ENCODE peak calls at places on chromosomes 2 and 18, in six cellular contexts. U is esophagus squamous epithelium, M is MM.1S, F is SK-N-SH, J is hepatocyte, H is ovary. A is an unnamed sample.

GRCh38 chr2:128444816-128445532 is 126.3 kb upstream of the HS6ST1 start:
- DNase-seq in H (peak; percentile 11), J (no peak), F (no peak), M (no peak), U (no peak), A (no peak)

GRCh38 chr2:101704816-101705565 is 7.5 kb downstream of the MAP4K4 start:
- DNase-seq in U (no peak), M (no peak), J (no peak), H (no peak), F (no peak), A (no peak)

GRCh38 chr18:58953627-58954026 is 89.0 kb downstream of the ZNF532 start:
- DNase-seq in F (peak; percentile 50), M (no peak), U (no peak), H (no peak), J (peak; percentile 44), A (no peak)

GRCh38 chr2:224202466-224202865 is 163.4 kb upstream of the SERPINE2 start:
- DNase-seq in U (no peak), J (no peak), M (no peak), F (no peak), H (no peak), A (no peak)

GRCh38 chr18:52222211-52222610 is 117.8 kb upstream of the DCC start:
- DNase-seq in U (no peak), F (no peak), H (no peak), J (no peak), M (no peak), A (no peak)

GRCh38 chr2:231037731-231038482 is 584 bp downstream of the C2orf72 start:
- DNase-seq in J (peak; percentile 70), M (no peak), U (no peak), H (no peak), F (peak; percentile 91), A (no peak)

GRCh38 chr18:35778850-35779634 is 193.4 kb upstream of the RMP24 start:
- DNase-seq in F (peak; percentile 53), J (no peak), M (no peak), U (no peak), H (no peak), A (peak; percentile 64)

GRCh38 chr2:161138429-161138828 is 21.8 kb upstream of the TANK start:
- DNase-seq in J (no peak), U (no peak), H (no peak), F (no peak), M (no peak), A (no peak)

GRCh38 chr2:199764273-199764800 is 86.7 kb downstream of the FTCDNL1 start:
- DNase-seq in F (no peak), J (peak; percentile 39), U (no peak), M (no peak), H (no peak), A (no peak)

GRCh38 chr2:191382801-191383200 is 137.6 kb downstream of the MYO1B start:
- DNase-seq in F (no peak), J (peak; percentile 71), M (no peak), H (no peak), U (no peak), A (no peak)

GRCh38 chr18:45686892-45687611 is 36.9 kb upstream of the SLC14A1 start:
- DNase-seq in F (no peak), J (no peak), U (peak; percentile 17), H (no peak), M (peak; percentile 90), A (no peak)

GRCh38 chr2:142515493-142515892 is 362.0 kb upstream of the KYNU start:
- DNase-seq in J (no peak), F (no peak), M (no peak), U (no peak), H (no peak), A (no peak)

GRCh38 chr18:12010187-12010802 is 29.0 kb downstream of the IMPA2 start:
- DNase-seq in H (no peak), M (peak; percentile 60), U (no peak), J (no peak), F (no peak), A (no peak)

GRCh38 chr2:229689307-229689839 is 25.0 kb downstream of the DNER start:
- DNase-seq in J (no peak), U (no peak), F (no peak), M (no peak), H (no peak), A (no peak)

GRCh38 chr18:79429785-79430281 is 34.1 kb downstream of the NFATC1 start:
- DNase-seq in M (no peak), J (no peak), U (no peak), H (no peak), F (no peak), A (no peak)

GRCh38 chr2:11071207-11071606 is 84.1 kb upstream of the SLC66A3 start:
- DNase-seq in F (no peak), M (no peak), J (peak; percentile 39), U (no peak), H (no peak), A (no peak)

GRCh38 chr18:68735498-68736343 is 20.8 kb upstream of the TMX3 start:
- DNase-seq in M (peak; percentile 47), U (no peak), H (no peak), J (peak; percentile 52), F (peak; percentile 58), A (no peak)

GRCh38 chr2:8376603-8377423 is 305.0 kb upstream of the ID2 start:
- DNase-seq in H (no peak), M (no peak), J (no peak), F (no peak), U (no peak), A (no peak)

GRCh38 chr2:223044916-223045700 is 6.9 kb upstream of the KCNE4 start:
- DNase-seq in U (no peak), J (no peak), M (no peak), F (no peak), H (no peak), A (no peak)

GRCh38 chr18:51039138-51040112 is 9.4 kb downstream of the SMAD4 start:
- DNase-seq in H (no peak), U (no peak), J (no peak), M (no peak), F (peak; percentile 14), A (no peak)

GRCh38 chr2:8268172-8268783 is 413.6 kb upstream of the ID2 start:
- DNase-seq in M (no peak), F (no peak), J (no peak), H (peak; percentile 61), U (no peak), A (peak; percentile 29)

GRCh38 chr2:230627806-230628724 is 84.6 kb upstream of the CAB39 start:
- DNase-seq in F (no peak), U (no peak), J (peak; percentile 66), M (no peak), H (no peak), A (no peak)

GRCh38 chr18:7658701-7659100 is 91.6 kb downstream of the PTPRM start:
- DNase-seq in M (no peak), F (no peak), U (no peak), H (no peak), J (no peak), A (no peak)

GRCh38 chr2:200850512-200851256 is 13.8 kb downstream of the CLK1 start:
- DNase-seq in F (no peak), M (no peak), H (no peak), J (no peak), U (no peak), A (no peak)
- H3K36me3 ChIP-seq in F (peaks cover 46% of the 10 kb centered on the region), M (peaks cover 15% of the 10 kb centered on the region), H (no peaks in the 10 kb centered on the region), J (peaks cover 4% of the 10 kb centered on the region), U (peaks cover 57% of the 10 kb centered on the region), A (peaks cover 15% of the 10 kb centered on the region)

GRCh38 chr2:666441-666840 is 10.8 kb downstream of the TMEM18 start:
- DNase-seq in F (no peak), U (no peak), H (no peak), M (no peak), J (no peak), A (no peak)
- H3K36me3 ChIP-seq in F (peaks cover 53% of the 10 kb centered on the region), U (peaks cover 85% of the 10 kb centered on the region), H (no peaks in the 10 kb centered on the region), M (peaks cover 7% of the 10 kb centered on the region), J (no peaks in the 10 kb centered on the region), A (peaks cover 59% of the 10 kb centered on the region)

GRCh38 chr2:42350434-42351063 is 10.5 kb downstream of the COX7A2L start:
- DNase-seq in U (no peak), M (no peak), F (no peak), H (no peak), J (no peak), A (no peak)
- H3K36me3 ChIP-seq in U (peaks cover 79% of the 10 kb centered on the region), M (peaks cover 9% of the 10 kb centered on the region), F (peaks cover 32% of the 10 kb centered on the region), H (no peaks in the 10 kb centered on the region), J (no peaks in the 10 kb centered on the region), A (peaks cover 30% of the 10 kb centered on the region)

GRCh38 chr2:238144262-238144661 is 5.8 kb downstream of the KLHL30 start:
- DNase-seq in U (no peak), H (no peak), M (no peak), J (no peak), F (no peak), A (no peak)

GRCh38 chr2:238140721-238141540 is 2.5 kb downstream of the KLHL30 start:
- DNase-seq in U (no peak), F (no peak), J (no peak), H (no peak), M (no peak), A (no peak)

GRCh38 chr2:238143239-238143951 is 4.9 kb downstream of the KLHL30 start:
- DNase-seq in F (no peak), J (no peak), U (no peak), M (no peak), H (no peak), A (peak; percentile 88)

GRCh38 chr2:238141541-238142318 is 3.3 kb downstream of the KLHL30 start:
- DNase-seq in M (no peak), F (no peak), J (peak; percentile 46), H (no peak), U (no peak), A (peak; percentile 93)

DNA sequence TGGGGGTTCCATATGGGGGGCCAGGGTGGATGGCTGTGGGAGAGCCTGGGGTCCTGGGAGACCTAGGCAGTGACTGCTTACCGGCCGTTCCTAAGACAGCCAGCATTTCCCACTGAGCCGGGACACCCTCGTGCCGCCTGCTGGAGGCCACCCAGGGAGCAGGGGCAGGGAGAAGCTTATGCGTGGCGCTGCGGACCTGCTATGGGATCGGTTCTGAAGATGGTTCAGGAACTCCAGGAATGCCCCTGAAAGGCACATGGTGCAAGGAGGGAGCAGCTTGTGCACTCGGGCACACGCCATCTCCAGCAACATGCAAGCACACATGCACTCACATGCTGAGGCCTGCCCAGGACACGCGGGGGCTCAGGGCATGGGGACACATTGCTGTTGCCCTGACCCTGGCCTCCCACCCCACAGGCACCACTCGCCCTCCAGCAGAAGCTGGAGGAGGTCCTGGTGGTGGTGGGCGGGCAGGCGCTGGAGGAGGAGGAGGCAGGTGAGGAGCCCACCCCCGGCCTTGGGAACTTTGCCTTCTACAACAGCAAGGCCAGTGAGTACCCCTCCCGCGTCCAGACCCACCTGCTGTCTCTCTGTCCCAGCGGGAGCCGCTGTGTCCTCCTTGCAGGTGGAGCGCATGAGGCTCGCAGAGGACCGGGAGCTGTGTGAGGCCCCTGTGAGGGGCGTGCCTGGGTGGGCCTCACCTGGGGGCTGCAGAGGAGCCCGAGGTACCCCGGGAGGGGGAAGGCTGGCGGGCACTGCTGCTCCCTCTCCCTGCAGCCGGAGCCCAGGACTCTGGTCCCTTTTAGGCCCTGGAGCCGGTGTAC is 4.1 kb downstream of the KLHL30 start:
- DNase-seq in J (no peak), F (no peak), U (no peak), M (no peak), H (no peak), A (no peak)
- H3K36me3 ChIP-seq in J (no peaks in the 10 kb centered on the region), F (no peaks in the 10 kb centered on the region), U (no peaks in the 10 kb centered on the region), M (no peaks in the 10 kb centered on the region), H (no peaks in the 10 kb centered on the region), A (peaks cover 57% of the 10 kb centered on the region)

GRCh38 chr2:171447675-171448074 is 13.6 kb downstream of the DCAF17 start:
- DNase-seq in U (no peak), H (no peak), F (no peak), M (no peak), J (no peak), A (no peak)
- H3K36me3 ChIP-seq in U (peaks cover 93% of the 10 kb centered on the region), H (no peaks in the 10 kb centered on the region), F (peaks cover 70% of the 10 kb centered on the region), M (no peaks in the 10 kb centered on the region), J (no peaks in the 10 kb centered on the region), A (peaks cover 95% of the 10 kb centered on the region)

GRCh38 chr2:69943000-69943840 is 18.2 kb downstream of the ASPRV1 start:
- DNase-seq in U (no peak), H (no peak), M (no peak), J (no peak), F (no peak), A (no peak)
- H3K36me3 ChIP-seq in U (peaks cover 58% of the 10 kb centered on the region), H (no peaks in the 10 kb centered on the region), M (no peaks in the 10 kb centered on the region), J (no peaks in the 10 kb centered on the region), F (peaks cover 22% of the 10 kb centered on the region), A (peaks cover 55% of the 10 kb centered on the region)